ENCODE peak calls at places on chromosomes 5 and 9, in five cellular contexts. W is stomach, L is GM23338, E is left ventricle myocardium inferior, N is H9. T is an unnamed sample. For H3K4me1, the result is how much of the 10 kb centered on the place peaks cover.

GRCh38 chr5:142202282-142202681 is 93.7 kb downstream of the NDFIP1 start:
- DNase-seq in W (no peak), L (no peak), E (no peak), N (no peak), T (no peak)

GRCh38 chr5:39379683-39380082 is 15.4 kb upstream of the C9 start:
- DNase-seq in W (no peak), L (no peak), E (no peak), N (no peak), T (no peak)

GRCh38 chr9:1726993-1727759 is 288.0 kb upstream of the SMARCA2 start:
- DNase-seq in W (no peak), L (peak), E (no peak), N (peak), T (peak)

GRCh38 chr5:88761269-88761880 is 121.6 kb downstream of the MEF2C start:
- DNase-seq in W (no peak), L (no peak), E (no peak), N (no peak), T (no peak)

GRCh38 chr9:18626046-18626698 is 152.2 kb downstream of the ADAMTSL1 start:
- DNase-seq in W (no peak), L (no peak), E (no peak), N (no peak), T (peak)

GRCh38 chr9:120439147-120439546 is 140.8 kb downstream of the CDK5RAP2 start:
- DNase-seq in W (no peak), L (peak), E (no peak), N (peak), T (peak)

GRCh38 chr9:134568116-134568515 is 73.5 kb upstream of the COL5A1 start:
- DNase-seq in W (peak), L (no peak), E (no peak), N (no peak), T (no peak)

GRCh38 chr5:59791131-59791485 is 102.4 kb downstream of the PDE4D start:
- DNase-seq in W (no peak), L (no peak), E (no peak), N (no peak), T (no peak)

GRCh38 chr9:21836437-21837161 is 34.2 kb downstream of the MTAP start:
- DNase-seq in W (no peak), L (no peak), E (no peak), N (no peak), T (no peak)

GRCh38 chr9:99109522-99109921 is 4.6 kb downstream of the TGFBR1 start:
- DNase-seq in W (no peak), L (no peak), E (no peak), N (no peak), T (no peak)

GRCh38 chr5:32522429-32523143 is 62.8 kb upstream of the SUB1 start:
- DNase-seq in W (no peak), L (no peak), E (no peak), N (no peak), T (no peak)

GRCh38 chr9:95910023-95910706 is 34.7 kb downstream of the ERCC6L2 start:
- DNase-seq in W (no peak), L (no peak), E (no peak), N (no peak), T (no peak)

GRCh38 chr9:121296213-121297127 is 28.5 kb downstream of the GSN start:
- DNase-seq in W (no peak), L (no peak), E (no peak), N (no peak), T (no peak)

GRCh38 chr5:150053231-150053626 is 33.1 kb downstream of the CSF1R start:
- DNase-seq in W (no peak), L (no peak), E (no peak), N (no peak), T (no peak)

GRCh38 chr5:127702434-127702833 is 757 bp upstream of the CCDC192 start:
- DNase-seq in W (no peak), L (no peak), E (no peak), N (no peak), T (no peak)

GRCh38 chr5:181160144-181160754 is 12.9 kb downstream of the OR2V2 start:
- DNase-seq in W (no peak), L (peak), E (peak), N (peak), T (peak)

GRCh38 chr5:36073595-36074216 is 7.0 kb upstream of the UGT3A2 start:
- DNase-seq in W (no peak), L (peak), E (no peak), N (peak), T (peak)

GRCh38 chr5:33738097-33738496 is 153.7 kb downstream of the ADAMTS12 start:
- DNase-seq in W (no peak), L (no peak), E (no peak), N (no peak), T (no peak)

GRCh38 chr5:61329729-61330128 is 2.3 kb upstream of the ZSWIM6 start:
- DNase-seq in W (no peak), L (peak), E (no peak), N (no peak), T (no peak)

GRCh38 chr5:72467987-72468386 is 39.2 kb downstream of the ZNF366 start:
- DNase-seq in W (no peak), L (no peak), E (no peak), N (no peak), T (no peak)

GRCh38 chr5:34054330-34054729 is 11.3 kb upstream of the C1QTNF3 start:
- DNase-seq in W (no peak), L (no peak), E (no peak), N (no peak), T (no peak)

GRCh38 chr5:89728750-89729149 is 680.8 kb downstream of the CETN3 start:
- DNase-seq in W (no peak), L (no peak), E (peak), N (no peak), T (no peak)

GRCh38 chr5:6862306-6862705 is 149.1 kb downstream of the TENT4A start:
- DNase-seq in W (no peak), L (no peak), E (no peak), N (peak), T (no peak)
- H3K4me1 ChIP-seq in W (under half), L (under half), E (under half), N (under half), T (under half)

DNA sequence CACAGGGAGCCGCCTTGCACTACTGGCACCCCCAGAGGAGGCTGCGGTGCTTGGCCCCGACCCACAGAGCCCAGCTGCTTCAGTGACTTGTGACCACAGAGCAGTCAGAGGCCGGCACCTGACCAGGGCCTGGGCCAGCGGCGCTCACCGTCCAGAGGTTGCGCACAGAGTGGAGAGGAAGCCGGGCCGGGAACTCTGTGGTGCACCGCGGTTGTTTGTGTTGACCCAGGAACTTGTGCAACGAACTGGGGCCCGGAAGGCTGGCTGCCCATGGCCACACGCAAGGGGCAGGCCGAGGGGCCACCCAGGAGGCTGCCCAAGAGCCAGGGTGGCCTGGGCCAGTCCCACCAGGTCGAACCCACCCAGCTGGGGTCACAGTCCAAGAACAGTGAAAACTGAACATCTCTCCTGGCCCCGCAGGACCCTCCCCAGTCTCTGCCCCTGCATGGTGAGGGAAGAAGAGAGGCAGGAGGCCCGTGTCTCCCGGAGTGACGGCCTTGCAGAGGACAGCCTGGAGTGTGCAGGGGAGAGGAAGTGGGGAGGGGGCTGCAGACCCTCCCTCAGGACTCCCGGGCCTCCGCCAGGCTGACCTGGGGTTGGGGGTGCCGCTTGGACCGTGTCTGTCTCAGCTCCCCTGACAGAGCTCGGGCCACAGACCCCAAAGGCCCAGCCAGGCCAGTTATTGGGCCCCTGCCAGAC is 42.8 kb upstream of the EGFL7 start:
- DNase-seq in W (peak), L (no peak), E (peak), N (no peak), T (no peak)
- H3K4me1 ChIP-seq in W (half or more), L (under half), E (under half), N (under half), T (under half)

GRCh38 chr5:111447822-111448221 is 64.5 kb downstream of the STARD4 start:
- DNase-seq in W (no peak), L (peak), E (no peak), N (no peak), T (peak)

DNA sequence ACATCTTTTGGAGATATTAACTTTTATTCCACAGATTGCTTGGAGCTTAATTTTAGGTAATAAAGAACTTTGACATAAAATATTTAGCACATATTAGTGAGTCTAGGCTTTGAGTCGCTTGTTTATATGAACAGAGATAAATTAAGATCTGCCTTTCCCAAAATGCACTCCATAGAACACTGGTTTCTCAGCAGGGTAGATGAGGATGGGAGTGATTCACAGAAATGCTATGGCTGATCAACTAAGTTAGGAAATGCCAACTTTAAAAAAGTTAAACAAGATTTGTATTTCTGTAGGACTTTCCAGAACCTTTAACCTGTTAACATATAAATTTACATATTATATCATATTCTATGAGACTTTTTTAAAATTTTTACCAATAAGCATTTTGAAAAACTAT is 65.2 kb downstream of the STARD4 start:
- DNase-seq in W (no peak), L (no peak), E (no peak), N (no peak), T (no peak)
- H3K4me1 ChIP-seq in W (under half), L (under half), E (under half), N (under half), T (under half)

GRCh38 chr5:136191304-136192014 is 1.5 kb downstream of the SMIM32 start:
- DNase-seq in W (no peak), L (peak), E (no peak), N (peak), T (peak)

GRCh38 chr5:136192526-136193395 is at the start of gene SMIM32:
- DNase-seq in W (no peak), L (peak), E (no peak), N (peak), T (peak)

GRCh38 chr5:136188859-136189258 is 4.1 kb downstream of the SMIM32 start:
- DNase-seq in W (no peak), L (no peak), E (no peak), N (no peak), T (no peak)

GRCh38 chr5:136192015-136192525 is 892 bp downstream of the SMIM32 start:
- DNase-seq in W (no peak), L (peak), E (no peak), N (peak), T (peak)

GRCh38 chr5:136190904-136191303 is 2.1 kb downstream of the SMIM32 start:
- DNase-seq in W (no peak), L (no peak), E (no peak), N (no peak), T (no peak)
- H3K4me1 ChIP-seq in W (under half), L (under half), E (under half), N (under half), T (under half)

GRCh38 chr5:3658929-3659328 is 63.3 kb downstream of the IRX1 start:
- DNase-seq in W (no peak), L (no peak), E (no peak), N (no peak), T (no peak)
- H3K4me1 ChIP-seq in W (under half), L (under half), E (under half), N (under half), T (under half)

GRCh38 chr5:111806150-111806549 is 49.2 kb upstream of the NREP start:
- DNase-seq in W (no peak), L (no peak), E (no peak), N (no peak), T (no peak)

GRCh38 chr5:111795142-111795541 is 38.1 kb upstream of the NREP start:
- DNase-seq in W (no peak), L (no peak), E (no peak), N (no peak), T (no peak)

GRCh38 chr5:111805071-111805470 is 48.1 kb upstream of the NREP start:
- DNase-seq in W (no peak), L (no peak), E (no peak), N (no peak), T (no peak)

GRCh38 chr5:111800351-111800750 is 43.4 kb upstream of the NREP start:
- DNase-seq in W (no peak), L (no peak), E (no peak), N (no peak), T (no peak)
- H3K4me1 ChIP-seq in W (under half), L (under half), E (under half), N (under half), T (under half)